ENCODE peak calls at places on chromosomes 5 and 9, in seven cellular contexts. W, A, J, C, D, H and P are unnamed samples.
A peak's percentile ranks its signal among the peaks of the same experiment; 100 is the strongest.

GRCh38 chr9:21558627-21559401 is 76.7 kb upstream of the IFNE start:
- DNase-seq in W (peak; percentile 29), A (no peak), J (peak; percentile 79), C (peak; percentile 69), D (no peak), H (peak; percentile 19), P (no peak)

GRCh38 chr5:131242728-131243255 is 21.1 kb upstream of the CDC42SE2 start:
- DNase-seq in W (no peak), A (no peak), J (peak; percentile 76), C (peak; percentile 89), D (no peak), H (no peak), P (no peak)

GRCh38 chr5:40429258-40430111 is 250.2 kb upstream of the PTGER4 start:
- DNase-seq in W (no peak), A (no peak), J (no peak), C (peak; percentile 28), D (no peak), H (peak; percentile 49), P (no peak)

GRCh38 chr5:104443706-104444105 is 881.1 kb upstream of the NUDT12 start:
- DNase-seq in W (no peak), A (no peak), J (no peak), C (no peak), D (no peak), H (no peak), P (no peak)

GRCh38 chr5:138643040-138643791 is 68.0 kb upstream of the HSPA9 start:
- DNase-seq in W (no peak), A (no peak), J (no peak), C (no peak), D (no peak), H (no peak), P (no peak)

GRCh38 chr5:77957-78804 is 13.8 kb upstream of the PLEKHG4B start:
- DNase-seq in W (no peak), A (no peak), J (peak; percentile 73), C (peak; percentile 20), D (no peak), H (peak; percentile 25), P (peak; percentile 78)

GRCh38 chr9:134375011-134375390 is 48.7 kb downstream of the RXRA start:
- DNase-seq in W (no peak), A (peak; percentile 75), J (no peak), C (peak; percentile 28), D (no peak), H (no peak), P (no peak)

GRCh38 chr5:68304421-68305052 is 89.0 kb downstream of the PIK3R1 start:
- DNase-seq in W (no peak), A (no peak), J (no peak), C (no peak), D (no peak), H (no peak), P (no peak)

GRCh38 chr9:5488616-5489015 is 21.7 kb upstream of the PDCD1LG2 start:
- DNase-seq in W (no peak), A (no peak), J (no peak), C (no peak), D (no peak), H (no peak), P (no peak)

GRCh38 chr5:19241690-19242089 is 746.3 kb downstream of the CDH18 start:
- DNase-seq in W (no peak), A (no peak), J (no peak), C (no peak), D (no peak), H (no peak), P (no peak)

GRCh38 chr5:149635394-149635793 is 54.1 kb downstream of the ARHGEF37 start:
- DNase-seq in W (no peak), A (no peak), J (no peak), C (no peak), D (no peak), H (no peak), P (no peak)

GRCh38 chr9:23829580-23830458 is 3.8 kb upstream of the ELAVL2 start:
- DNase-seq in W (no peak), A (no peak), J (no peak), C (peak; percentile 1), D (no peak), H (no peak), P (peak; percentile 57)

GRCh38 chr9:16869961-16870605 is 387 bp downstream of the BNC2 start:
- DNase-seq in W (no peak), A (peak; percentile 18), J (peak; percentile 39), C (no peak), D (no peak), H (no peak), P (peak; percentile 26)

GRCh38 chr5:14025566-14026276 is 81.2 kb upstream of the DNAH5 start:
- DNase-seq in W (no peak), A (no peak), J (no peak), C (no peak), D (no peak), H (no peak), P (no peak)

GRCh38 chr5:173234129-173234793 is 745 bp downstream of the NKX2-5 start:
- DNase-seq in W (no peak), A (no peak), J (peak; percentile 42), C (no peak), D (no peak), H (no peak), P (no peak)
- H3K4me1 ChIP-seq in W (peaks cover 9% of the 10 kb centered on the region), A (no peaks in the 10 kb centered on the region), J (peaks cover 8% of the 10 kb centered on the region), C (no peaks in the 10 kb centered on the region), D (peaks cover 50% of the 10 kb centered on the region), H (peaks cover 17% of the 10 kb centered on the region), P (peaks cover 5% of the 10 kb centered on the region)

GRCh38 chr5:119445544-119445943 is 6.8 kb upstream of the HSD17B4 start:
- DNase-seq in W (no peak), A (no peak), J (no peak), C (no peak), D (no peak), H (no peak), P (no peak)
- H3K4me3 ChIP-seq in W (no peak overlapping the region), A (no peak overlapping the region), J (no peak overlapping the region), C (no peak overlapping the region), D (no peak overlapping the region), H (no peak overlapping the region), P (no peak overlapping the region)

GRCh38 chr5:52392321-52392720 is 395.4 kb upstream of the ITGA1 start:
- DNase-seq in W (no peak), A (no peak), J (no peak), C (no peak), D (no peak), H (no peak), P (no peak)
- H3K4me1 ChIP-seq in W (no peaks in the 10 kb centered on the region), A (no peaks in the 10 kb centered on the region), J (no peaks in the 10 kb centered on the region), C (no peaks in the 10 kb centered on the region), D (no peaks in the 10 kb centered on the region), H (no peaks in the 10 kb centered on the region), P (peaks cover 13% of the 10 kb centered on the region)

DNA sequence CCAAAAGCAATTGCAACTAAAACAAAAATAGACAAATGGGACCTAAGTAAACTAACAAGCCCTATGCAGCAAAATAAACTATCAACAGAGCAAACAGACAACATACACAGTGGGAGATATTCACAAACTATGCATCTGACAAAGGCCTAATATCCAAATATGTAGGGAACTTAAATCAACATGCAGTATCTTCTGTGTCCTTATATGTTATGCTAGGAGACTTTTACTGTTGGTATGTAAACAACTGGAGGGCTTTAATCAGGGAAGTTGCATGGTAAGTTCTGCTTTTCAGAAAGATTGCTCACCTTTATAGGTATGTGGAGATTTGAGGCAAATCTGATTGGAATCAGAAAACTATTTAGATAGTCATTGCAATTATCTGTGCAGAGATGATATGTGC is 461.2 kb upstream of the RIOK2 start:
- DNase-seq in W (no peak), A (no peak), J (no peak), C (no peak), D (no peak), H (no peak), P (no peak)
- H3K4me3 ChIP-seq in W (no peak overlapping the region), A (no peak overlapping the region), J (no peak overlapping the region), C (no peak overlapping the region), D (no peak overlapping the region), H (no peak overlapping the region), P (no peak overlapping the region)

GRCh38 chr9:102650896-102651295 is 344.2 kb upstream of the CYLC2 start:
- DNase-seq in W (no peak), A (no peak), J (no peak), C (no peak), D (no peak), H (no peak), P (no peak)

DNA sequence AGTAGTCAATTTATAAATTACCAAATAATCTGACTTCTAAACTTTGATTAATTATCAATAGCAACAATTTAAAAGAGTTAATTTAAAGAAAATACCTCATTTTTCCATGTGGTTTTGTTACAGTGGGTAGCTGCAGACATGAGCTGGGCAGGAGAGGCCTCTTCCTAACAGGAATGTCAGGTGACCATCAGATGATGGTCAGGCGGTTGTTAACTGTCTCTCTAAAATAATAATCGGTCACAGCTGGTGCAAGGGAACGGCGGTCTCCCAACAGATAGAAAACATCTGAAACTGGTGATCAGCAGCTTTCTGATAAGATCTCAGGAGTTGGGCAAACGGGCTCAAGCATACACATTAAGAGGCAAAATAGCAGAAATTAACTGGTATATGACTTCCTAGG is 342.7 kb upstream of the CYLC2 start:
- DNase-seq in W (no peak), A (no peak), J (no peak), C (no peak), D (no peak), H (no peak), P (no peak)
- H3K4me1 ChIP-seq in W (no peaks in the 10 kb centered on the region), A (no peaks in the 10 kb centered on the region), J (no peaks in the 10 kb centered on the region), C (no peaks in the 10 kb centered on the region), D (no peaks in the 10 kb centered on the region), H (no peaks in the 10 kb centered on the region), P (no peaks in the 10 kb centered on the region)

GRCh38 chr9:36251428-36251827 is 6.8 kb downstream of the GNE start:
- DNase-seq in W (no peak), A (no peak), J (no peak), C (no peak), D (no peak), H (no peak), P (no peak)
- H3K4me3 ChIP-seq in W (no peak overlapping the region), A (peak overlapping the region; percentile 31), J (no peak overlapping the region), C (no peak overlapping the region), D (no peak overlapping the region), H (no peak overlapping the region), P (no peak overlapping the region)

DNA sequence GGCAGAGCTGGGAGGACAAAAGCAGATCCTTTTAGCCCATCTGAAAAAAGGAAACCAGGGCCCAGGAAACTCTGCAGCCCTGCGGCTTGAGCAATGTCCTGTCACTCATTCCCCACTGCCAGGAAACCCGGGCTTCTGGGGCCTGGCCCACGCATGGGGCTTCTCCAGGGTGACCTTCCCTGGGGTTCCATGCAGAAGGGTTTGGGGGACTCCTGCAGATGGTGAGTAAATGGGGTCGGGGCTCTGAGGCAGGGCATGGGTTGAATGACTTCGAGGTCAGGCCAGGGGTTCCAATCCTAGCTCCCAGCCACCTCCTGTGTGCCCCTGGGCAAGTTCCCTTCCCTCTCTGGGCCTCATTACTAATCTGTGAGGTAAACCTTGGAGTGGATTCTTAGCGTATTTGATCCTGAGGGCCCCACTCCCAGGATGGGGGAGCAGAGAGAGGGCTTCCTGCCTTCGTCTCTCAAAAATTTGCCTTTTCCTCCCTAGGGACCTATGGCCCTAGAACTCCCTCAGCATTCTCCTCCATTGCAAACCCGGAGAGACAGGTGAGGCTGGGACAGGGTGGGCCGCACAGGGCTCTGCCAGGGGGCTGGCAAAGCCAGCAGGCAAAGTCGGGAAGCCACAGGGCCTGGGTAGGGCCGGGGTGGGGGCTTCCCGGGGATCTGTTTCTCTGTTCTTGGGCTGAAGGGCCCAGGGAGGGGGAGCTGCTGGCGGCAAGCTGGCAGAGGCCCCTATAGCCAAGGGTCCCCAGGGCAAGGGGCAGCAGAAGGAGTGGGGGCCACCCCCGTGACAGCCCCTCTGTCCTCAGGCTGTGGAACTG is 25.8 kb downstream of the ADGRD2 start:
- DNase-seq in W (no peak), A (no peak), J (no peak), C (no peak), D (no peak), H (no peak), P (no peak)
- H3K4me1 ChIP-seq in W (no peaks in the 10 kb centered on the region), A (no peaks in the 10 kb centered on the region), J (peaks cover 7% of the 10 kb centered on the region), C (no peaks in the 10 kb centered on the region), D (no peaks in the 10 kb centered on the region), H (peaks cover 4% of the 10 kb centered on the region), P (peaks cover 12% of the 10 kb centered on the region)

GRCh38 chr5:176534640-176535039 is 2.6 kb downstream of the RNF44 start:
- DNase-seq in W (no peak), A (peak; percentile 65), J (peak; percentile 49), C (no peak), D (no peak), H (peak; percentile 44), P (no peak)
- H3K4me3 ChIP-seq in W (peak overlapping the region; percentile 99), A (no peak overlapping the region), J (peak overlapping the region; percentile 84), C (no peak overlapping the region), D (peak overlapping the region; percentile 97), H (peak overlapping the region; percentile 86), P (peak overlapping the region; percentile 73)